ENCODE peak calls at places on chromosome 19, in five cellular contexts. One of them, this sample, is unnamed.

GRCh38 chr19:7331446-7331845 is 17.3 kb upstream of the ARHGEF18 start:
- DNase-seq in fibroblast of lung: no peak
- DNase-seq in GM23248: no peak
- DNase-seq in IMR-90: no peak
- DNase-seq in tibial artery: no peak
- DNase-seq in this sample: no peak

GRCh38 chr19:5349041-5349440 is 8.4 kb upstream of the PTPRS start:
- DNase-seq in IMR-90: no peak
- DNase-seq in GM23248: peak; percentile 8
- DNase-seq in fibroblast of lung: no peak
- DNase-seq in tibial artery: no peak
- DNase-seq in this sample: no peak

GRCh38 chr19:50286443-50286842 is 42.7 kb downstream of the KCNC3 start:
- DNase-seq in tibial artery: no peak
- DNase-seq in GM23248: no peak
- DNase-seq in IMR-90: no peak
- DNase-seq in fibroblast of lung: no peak
- DNase-seq in this sample: no peak

GRCh38 chr19:47853003-47853402 is 6.0 kb upstream of the TPRX2 start:
- DNase-seq in fibroblast of lung: no peak
- DNase-seq in tibial artery: no peak
- DNase-seq in IMR-90: no peak
- DNase-seq in GM23248: no peak
- DNase-seq in this sample: no peak

GRCh38 chr19:7857727-7858701 is 16.2 kb downstream of the PRR36 start:
- DNase-seq in tibial artery: no peak
- DNase-seq in fibroblast of lung: no peak
- DNase-seq in GM23248: no peak
- DNase-seq in IMR-90: no peak
- DNase-seq in this sample: peak; percentile 56

GRCh38 chr19:47582320-47582909 is 9.5 kb upstream of the ZNF541 start:
- DNase-seq in tibial artery: no peak
- DNase-seq in fibroblast of lung: peak; percentile 88
- DNase-seq in GM23248: no peak
- DNase-seq in IMR-90: peak; percentile 85
- DNase-seq in this sample: no peak

GRCh38 chr19:49151339-49152217 is 3.6 kb downstream of the HRC start:
- DNase-seq in GM23248: peak; percentile 72
- DNase-seq in tibial artery: no peak
- DNase-seq in fibroblast of lung: peak; percentile 30
- DNase-seq in IMR-90: peak; percentile 11
- DNase-seq in this sample: no peak

GRCh38 chr19:51600940-51601575 is 29.1 kb downstream of the SIGLEC5 start:
- DNase-seq in GM23248: no peak
- DNase-seq in fibroblast of lung: no peak
- DNase-seq in IMR-90: no peak
- DNase-seq in tibial artery: no peak
- DNase-seq in this sample: peak; percentile 48

GRCh38 chr19:3356805-3357204 is 9.6 kb upstream of the NFIC start:
- DNase-seq in IMR-90: no peak
- DNase-seq in GM23248: peak; percentile 16
- DNase-seq in fibroblast of lung: no peak
- DNase-seq in tibial artery: no peak
- DNase-seq in this sample: no peak

GRCh38 chr19:50772408-50773311 is 2.4 kb downstream of the GPR32 start:
- DNase-seq in fibroblast of lung: no peak
- DNase-seq in IMR-90: peak; percentile 24
- DNase-seq in GM23248: peak; percentile 39
- DNase-seq in tibial artery: no peak
- DNase-seq in this sample: no peak

GRCh38 chr19:37905936-37906867 is at the start of gene WDR87:
- DNase-seq in GM23248: peak; percentile 24
- DNase-seq in fibroblast of lung: peak; percentile 24
- DNase-seq in tibial artery: no peak
- DNase-seq in IMR-90: no peak
- DNase-seq in this sample: peak; percentile 78

GRCh38 chr19:45613926-45614725 is 12.1 kb upstream of the GPR4 start:
- DNase-seq in GM23248: peak; percentile 97
- DNase-seq in IMR-90: peak; percentile 93
- DNase-seq in fibroblast of lung: peak; percentile 91
- DNase-seq in tibial artery: no peak
- DNase-seq in this sample: peak; percentile 58

GRCh38 chr19:50514346-50515167 is 844 bp upstream of the ASPDH start:
- DNase-seq in tibial artery: no peak
- DNase-seq in fibroblast of lung: no peak
- DNase-seq in GM23248: no peak
- DNase-seq in IMR-90: no peak
- DNase-seq in this sample: no peak

GRCh38 chr19:43799502-43800142 is 2.6 kb downstream of the LYPD5 start:
- DNase-seq in IMR-90: no peak
- DNase-seq in tibial artery: no peak
- DNase-seq in GM23248: no peak
- DNase-seq in fibroblast of lung: no peak
- DNase-seq in this sample: no peak

GRCh38 chr19:43229315-43229714 is 23.9 kb upstream of the PSG4 start:
- DNase-seq in GM23248: peak; percentile 55
- DNase-seq in IMR-90: peak; percentile 10
- DNase-seq in fibroblast of lung: peak; percentile 11
- DNase-seq in tibial artery: no peak
- DNase-seq in this sample: no peak

GRCh38 chr19:55305491-55305890 is 19.6 kb downstream of the TMEM150B start:
- DNase-seq in GM23248: peak; percentile 50
- DNase-seq in IMR-90: no peak
- DNase-seq in fibroblast of lung: no peak
- DNase-seq in tibial artery: peak; percentile 42
- DNase-seq in this sample: no peak

GRCh38 chr19:46815833-46816627 is 27.6 kb upstream of the SLC1A5 start:
- DNase-seq in IMR-90: no peak
- DNase-seq in GM23248: no peak
- DNase-seq in fibroblast of lung: no peak
- DNase-seq in tibial artery: no peak
- DNase-seq in this sample: no peak

GRCh38 chr19:34501339-34502320 is 20.1 kb downstream of the WTIP start:
- DNase-seq in fibroblast of lung: peak; percentile 83
- DNase-seq in tibial artery: peak; percentile 93
- DNase-seq in GM23248: peak; percentile 95
- DNase-seq in IMR-90: peak; percentile 86
- DNase-seq in this sample: peak; percentile 88

GRCh38 chr19:58328999-58329398 is 2.2 kb downstream of the ZSCAN22 start:
- DNase-seq in tibial artery: no peak
- DNase-seq in GM23248: no peak
- DNase-seq in fibroblast of lung: no peak
- DNase-seq in IMR-90: no peak
- DNase-seq in this sample: no peak

GRCh38 chr19:5356918-5357317 is 16.3 kb upstream of the PTPRS start:
- DNase-seq in IMR-90: no peak
- DNase-seq in fibroblast of lung: no peak
- DNase-seq in tibial artery: no peak
- DNase-seq in GM23248: no peak
- DNase-seq in this sample: no peak

GRCh38 chr19:42122691-42123607 is 9.3 kb downstream of the POU2F2 start:
- DNase-seq in IMR-90: no peak
- DNase-seq in GM23248: no peak
- DNase-seq in fibroblast of lung: no peak
- DNase-seq in tibial artery: no peak
- DNase-seq in this sample: peak; percentile 64

GRCh38 chr19:35126624-35126959 is 8.3 kb downstream of the LGI4 start:
- DNase-seq in tibial artery: peak; percentile 29
- DNase-seq in GM23248: no peak
- DNase-seq in IMR-90: no peak
- DNase-seq in fibroblast of lung: no peak
- DNase-seq in this sample: no peak

GRCh38 chr19:47231215-47232054 is 436 bp upstream of the BBC3 start:
- DNase-seq in IMR-90: peak; percentile 90
- DNase-seq in tibial artery: peak; percentile 87
- DNase-seq in fibroblast of lung: peak; percentile 91
- DNase-seq in GM23248: peak; percentile 93
- DNase-seq in this sample: peak; percentile 95

GRCh38 chr19:38287604-38288003 is 16.4 kb upstream of the C19orf33 start:
- DNase-seq in fibroblast of lung: no peak
- DNase-seq in tibial artery: no peak
- DNase-seq in IMR-90: no peak
- DNase-seq in GM23248: no peak
- DNase-seq in this sample: no peak

GRCh38 chr19:1854542-1855039 is 6.3 kb upstream of the REXO1 start:
- DNase-seq in fibroblast of lung: no peak
- DNase-seq in tibial artery: no peak
- DNase-seq in IMR-90: no peak
- DNase-seq in GM23248: peak; percentile 57
- DNase-seq in this sample: no peak

GRCh38 chr19:38263696-38264485 is 482 bp upstream of the SPINT2 start:
- DNase-seq in fibroblast of lung: peak; percentile 69
- DNase-seq in tibial artery: no peak
- DNase-seq in GM23248: peak; percentile 64
- DNase-seq in IMR-90: peak; percentile 45
- DNase-seq in this sample: no peak

GRCh38 chr19:45396389-45397260 is 8.2 kb downstream of the PPP1R13L start:
- DNase-seq in tibial artery: no peak
- DNase-seq in IMR-90: no peak
- DNase-seq in fibroblast of lung: no peak
- DNase-seq in GM23248: no peak
- DNase-seq in this sample: no peak

GRCh38 chr19:17829855-17830566 is 8.7 kb upstream of the INSL3 start:
- DNase-seq in IMR-90: peak; percentile 8
- DNase-seq in GM23248: peak; percentile 58
- DNase-seq in fibroblast of lung: peak; percentile 53
- DNase-seq in tibial artery: no peak
- DNase-seq in this sample: no peak

GRCh38 chr19:23762884-23763711 is 4.4 kb upstream of the ZNF681 start:
- DNase-seq in IMR-90: peak; percentile 13
- DNase-seq in GM23248: peak; percentile 56
- DNase-seq in fibroblast of lung: peak; percentile 70
- DNase-seq in tibial artery: peak; percentile 24
- DNase-seq in this sample: peak; percentile 83

GRCh38 chr19:12833418-12833746 is 997 bp downstream of the RTBDN start:
- DNase-seq in GM23248: no peak
- DNase-seq in tibial artery: no peak
- DNase-seq in fibroblast of lung: no peak
- DNase-seq in IMR-90: no peak
- DNase-seq in this sample: no peak
- H3K27me3 ChIP-seq in GM23248: peaks cover 42% of the 10 kb centered on the region
- H3K27me3 ChIP-seq in tibial artery: peaks cover 98% of the 10 kb centered on the region
- H3K27me3 ChIP-seq in fibroblast of lung: peaks cover 48% of the 10 kb centered on the region
- H3K27me3 ChIP-seq in IMR-90: peaks cover 48% of the 10 kb centered on the region
- H3K27me3 ChIP-seq in this sample: peaks cover 2% of the 10 kb centered on the region

GRCh38 chr19:39388657-39389056 is 2.2 kb downstream of the PAF1 start:
- DNase-seq in IMR-90: no peak
- DNase-seq in fibroblast of lung: no peak
- DNase-seq in tibial artery: no peak
- DNase-seq in GM23248: no peak
- DNase-seq in this sample: no peak

GRCh38 chr19:39390460-39390758 is 497 bp downstream of the PAF1 start:
- DNase-seq in fibroblast of lung: no peak
- DNase-seq in tibial artery: peak; percentile 63
- DNase-seq in IMR-90: no peak
- DNase-seq in GM23248: peak; percentile 75
- DNase-seq in this sample: no peak

GRCh38 chr19:39390759-39391592 is at the start of the genes MED29 and PAF1:
- DNase-seq in IMR-90: peak; percentile 100
- DNase-seq in tibial artery: peak; percentile 98
- DNase-seq in GM23248: peak; percentile 100
- DNase-seq in fibroblast of lung: peak; percentile 99
- DNase-seq in this sample: peak; percentile 96

GRCh38 chr19:39386557-39386956 is 4.3 kb downstream of the PAF1 start:
- DNase-seq in GM23248: no peak
- DNase-seq in tibial artery: no peak
- DNase-seq in IMR-90: no peak
- DNase-seq in fibroblast of lung: no peak
- DNase-seq in this sample: no peak

GRCh38 chr19:39389621-39390414 is 1.1 kb downstream of the PAF1 start:
- DNase-seq in IMR-90: no peak
- DNase-seq in GM23248: no peak
- DNase-seq in tibial artery: no peak
- DNase-seq in fibroblast of lung: no peak
- DNase-seq in this sample: no peak
- H3K4me3 ChIP-seq in IMR-90: peak overlapping the region; percentile 64
- H3K4me3 ChIP-seq in GM23248: peak overlapping the region; percentile 96
- H3K4me3 ChIP-seq in tibial artery: peak overlapping the region; percentile 85
- H3K4me3 ChIP-seq in fibroblast of lung: peak overlapping the region; percentile 98
- H3K4me3 ChIP-seq in this sample: peak overlapping the region; percentile 84

DNA sequence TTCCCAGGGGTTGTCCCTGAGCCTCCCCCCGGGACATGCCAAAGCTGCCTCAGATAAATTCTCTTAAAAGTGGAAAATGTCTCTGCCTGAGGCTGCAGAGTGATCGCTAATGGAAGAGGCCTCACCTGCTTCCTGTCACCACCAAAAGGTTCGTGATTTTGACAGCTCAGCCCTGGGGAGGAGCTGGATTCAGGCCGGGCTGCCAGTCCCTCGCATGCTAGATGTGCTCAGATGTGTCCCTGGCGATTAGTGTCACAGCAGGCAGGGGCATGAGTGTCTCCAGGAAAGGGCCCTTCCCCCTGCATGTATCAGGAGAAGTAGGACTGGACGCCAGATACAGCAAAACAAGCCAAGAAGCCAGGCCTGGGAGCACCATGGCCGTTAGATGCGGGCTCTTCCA is 626.5 kb downstream of the UQCRFS1 start:
- DNase-seq in tibial artery: no peak
- DNase-seq in fibroblast of lung: no peak
- DNase-seq in IMR-90: no peak
- DNase-seq in GM23248: no peak
- DNase-seq in this sample: no peak
- H3K27me3 ChIP-seq in tibial artery: no peaks in the 10 kb centered on the region
- H3K27me3 ChIP-seq in fibroblast of lung: no peaks in the 10 kb centered on the region
- H3K27me3 ChIP-seq in IMR-90: no peaks in the 10 kb centered on the region
- H3K27me3 ChIP-seq in GM23248: peaks cover 4% of the 10 kb centered on the region
- H3K27me3 ChIP-seq in this sample: no peaks in the 10 kb centered on the region

DNA sequence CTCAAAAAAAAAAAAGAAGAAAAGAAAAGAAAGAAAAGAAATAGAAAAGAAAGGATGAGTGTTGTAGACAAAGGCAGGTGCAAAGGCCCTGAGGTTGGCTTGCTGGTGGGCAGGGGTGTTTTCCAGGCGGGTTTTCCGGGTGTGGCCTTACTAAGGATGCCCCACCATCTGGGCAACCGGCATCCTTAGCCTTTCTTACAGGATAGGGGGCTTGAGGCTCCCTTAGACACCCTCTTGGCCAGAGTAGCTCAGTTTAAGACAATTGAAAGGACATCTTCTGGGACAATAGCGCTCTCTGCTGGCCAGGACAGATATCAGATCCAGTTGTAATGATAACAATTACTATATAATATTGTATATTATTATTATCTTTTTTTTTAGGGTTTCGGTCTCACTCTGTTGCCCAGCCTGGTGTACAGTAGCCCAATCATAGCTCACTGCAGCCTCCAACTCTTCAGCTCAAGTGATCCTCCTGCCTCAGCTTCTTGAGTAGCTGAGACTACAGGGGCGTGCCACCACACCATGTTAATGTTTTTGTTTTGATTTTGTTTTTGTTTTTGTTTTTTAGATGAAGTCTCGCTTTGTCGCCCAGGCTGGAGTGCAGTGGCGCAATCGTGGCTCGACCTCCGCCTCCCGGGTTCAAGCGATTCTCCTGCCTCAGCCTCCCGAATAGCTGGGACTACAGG is 1.4 kb upstream of the QTRT1 start:
- DNase-seq in tibial artery: no peak
- DNase-seq in IMR-90: peak; percentile 54
- DNase-seq in GM23248: peak; percentile 65
- DNase-seq in fibroblast of lung: peak; percentile 36
- DNase-seq in this sample: no peak
- H3K4me3 ChIP-seq in tibial artery: no peak overlapping the region
- H3K4me3 ChIP-seq in IMR-90: no peak overlapping the region
- H3K4me3 ChIP-seq in GM23248: no peak overlapping the region
- H3K4me3 ChIP-seq in fibroblast of lung: no peak overlapping the region
- H3K4me3 ChIP-seq in this sample: no peak overlapping the region

GRCh38 chr19:30358821-30359580 is 13.2 kb upstream of the ZNF536 start:
- DNase-seq in tibial artery: peak; percentile 10
- DNase-seq in IMR-90: no peak
- DNase-seq in fibroblast of lung: no peak
- DNase-seq in GM23248: no peak
- DNase-seq in this sample: no peak
- H3K27me3 ChIP-seq in tibial artery: peaks cover 3% of the 10 kb centered on the region
- H3K27me3 ChIP-seq in IMR-90: no peaks in the 10 kb centered on the region
- H3K27me3 ChIP-seq in fibroblast of lung: no peaks in the 10 kb centered on the region
- H3K27me3 ChIP-seq in GM23248: no peaks in the 10 kb centered on the region
- H3K27me3 ChIP-seq in this sample: peaks cover 2% of the 10 kb centered on the region

This sample was measured in GM06990.